ENCODE peak calls at places on chromosome X, in nine cellular contexts. One of them, this sample, is unnamed.

GRCh38 chrX:41971346-41971745 is 48.0 kb upstream of the CASK start:
- DNase-seq in fibroblast of lung: no peak
- DNase-seq in H9: peak; percentile 48
- DNase-seq in neuronal stem cell: no peak
- DNase-seq in IMR-90: no peak
- DNase-seq in endodermal cell: no peak
- DNase-seq in neural progenitor cell: no peak
- DNase-seq in H1: no peak
- DNase-seq in PC-3: peak; percentile 34
- DNase-seq in this sample: no peak

GRCh38 chrX:123277821-123278220 is 93.7 kb downstream of the GRIA3 start:
- DNase-seq in PC-3: no peak
- DNase-seq in neuronal stem cell: no peak
- DNase-seq in IMR-90: no peak
- DNase-seq in fibroblast of lung: no peak
- DNase-seq in H1: no peak
- DNase-seq in endodermal cell: no peak
- DNase-seq in H9: no peak
- DNase-seq in neural progenitor cell: peak; percentile 3
- DNase-seq in this sample: no peak

GRCh38 chrX:3177851-3178250 is 136.6 kb downstream of the ARSF start:
- DNase-seq in neuronal stem cell: no peak
- DNase-seq in H9: no peak
- DNase-seq in H1: no peak
- DNase-seq in endodermal cell: no peak
- DNase-seq in neural progenitor cell: no peak
- DNase-seq in fibroblast of lung: peak; percentile 54
- DNase-seq in PC-3: peak; percentile 11
- DNase-seq in IMR-90: peak; percentile 40
- DNase-seq in this sample: no peak

GRCh38 chrX:41333744-41333993 is 293 bp upstream of the DDX3X start:
- DNase-seq in neuronal stem cell: peak; percentile 82
- DNase-seq in fibroblast of lung: peak; percentile 83
- DNase-seq in H1: no peak
- DNase-seq in IMR-90: peak; percentile 90
- DNase-seq in neural progenitor cell: peak; percentile 90
- DNase-seq in endodermal cell: no peak
- DNase-seq in PC-3: peak; percentile 78
- DNase-seq in H9: no peak
- DNase-seq in this sample: peak; percentile 96

GRCh38 chrX:130575831-130576404 is 174.1 kb downstream of the RBMX2 start:
- DNase-seq in endodermal cell: peak; percentile 67
- DNase-seq in fibroblast of lung: peak; percentile 27
- DNase-seq in neuronal stem cell: peak; percentile 1
- DNase-seq in neural progenitor cell: peak; percentile 57
- DNase-seq in H9: peak; percentile 38
- DNase-seq in H1: peak; percentile 43
- DNase-seq in IMR-90: peak; percentile 33
- DNase-seq in PC-3: peak; percentile 56
- DNase-seq in this sample: peak; percentile 77

GRCh38 chrX:106692425-106693075 is 34.0 kb upstream of the RNF128 start:
- DNase-seq in neural progenitor cell: no peak
- DNase-seq in H1: no peak
- DNase-seq in fibroblast of lung: no peak
- DNase-seq in H9: no peak
- DNase-seq in neuronal stem cell: no peak
- DNase-seq in PC-3: no peak
- DNase-seq in IMR-90: no peak
- DNase-seq in endodermal cell: no peak
- DNase-seq in this sample: no peak

GRCh38 chrX:30875957-30876356 is 13.1 kb downstream of the TAB3 start:
- DNase-seq in neural progenitor cell: no peak
- DNase-seq in neuronal stem cell: no peak
- DNase-seq in H9: no peak
- DNase-seq in PC-3: peak; percentile 82
- DNase-seq in endodermal cell: no peak
- DNase-seq in H1: no peak
- DNase-seq in fibroblast of lung: peak; percentile 72
- DNase-seq in IMR-90: peak; percentile 87
- DNase-seq in this sample: no peak

GRCh38 chrX:6149231-6149870 is 79.3 kb downstream of the NLGN4X start:
- DNase-seq in IMR-90: no peak
- DNase-seq in neuronal stem cell: no peak
- DNase-seq in H1: no peak
- DNase-seq in H9: no peak
- DNase-seq in neural progenitor cell: peak; percentile 13
- DNase-seq in PC-3: no peak
- DNase-seq in endodermal cell: no peak
- DNase-seq in fibroblast of lung: peak; percentile 40
- DNase-seq in this sample: no peak

GRCh38 chrX:109684136-109684535 is 48.9 kb downstream of the ACSL4 start:
- DNase-seq in fibroblast of lung: peak; percentile 52
- DNase-seq in PC-3: no peak
- DNase-seq in endodermal cell: no peak
- DNase-seq in H1: no peak
- DNase-seq in neural progenitor cell: no peak
- DNase-seq in H9: no peak
- DNase-seq in neuronal stem cell: no peak
- DNase-seq in IMR-90: peak; percentile 19
- DNase-seq in this sample: no peak

GRCh38 chrX:128460835-128461234 is 408.6 kb upstream of the ACTRT1 start:
- DNase-seq in H1: no peak
- DNase-seq in IMR-90: no peak
- DNase-seq in PC-3: peak; percentile 40
- DNase-seq in neuronal stem cell: no peak
- DNase-seq in H9: no peak
- DNase-seq in fibroblast of lung: no peak
- DNase-seq in endodermal cell: peak; percentile 45
- DNase-seq in neural progenitor cell: peak; percentile 10
- DNase-seq in this sample: no peak

GRCh38 chrX:104113237-104113965 is 1.1 kb downstream of the ZCCHC18 start:
- DNase-seq in PC-3: peak; percentile 72
- DNase-seq in H1: peak; percentile 49
- DNase-seq in neuronal stem cell: peak; percentile 37
- DNase-seq in IMR-90: peak; percentile 53
- DNase-seq in endodermal cell: peak; percentile 85
- DNase-seq in H9: peak; percentile 75
- DNase-seq in neural progenitor cell: peak; percentile 80
- DNase-seq in fibroblast of lung: peak; percentile 55
- DNase-seq in this sample: peak; percentile 75

GRCh38 chrX:107764845-107765608 is 10.6 kb downstream of the TSC22D3 start:
- DNase-seq in fibroblast of lung: no peak
- DNase-seq in neuronal stem cell: no peak
- DNase-seq in neural progenitor cell: no peak
- DNase-seq in PC-3: no peak
- DNase-seq in H9: no peak
- DNase-seq in endodermal cell: peak; percentile 38
- DNase-seq in IMR-90: no peak
- DNase-seq in H1: no peak
- DNase-seq in this sample: no peak

GRCh38 chrX:107763647-107764046 is 11.9 kb downstream of the TSC22D3 start:
- DNase-seq in H9: no peak
- DNase-seq in neural progenitor cell: no peak
- DNase-seq in IMR-90: no peak
- DNase-seq in PC-3: no peak
- DNase-seq in H1: no peak
- DNase-seq in fibroblast of lung: no peak
- DNase-seq in endodermal cell: peak; percentile 12
- DNase-seq in neuronal stem cell: no peak
- DNase-seq in this sample: no peak

GRCh38 chrX:107768051-107768450 is 7.5 kb downstream of the TSC22D3 start:
- DNase-seq in neural progenitor cell: no peak
- DNase-seq in H9: no peak
- DNase-seq in H1: no peak
- DNase-seq in PC-3: no peak
- DNase-seq in neuronal stem cell: no peak
- DNase-seq in IMR-90: no peak
- DNase-seq in fibroblast of lung: no peak
- DNase-seq in endodermal cell: no peak
- DNase-seq in this sample: no peak

GRCh38 chrX:107769581-107770317 is 5.8 kb downstream of the TSC22D3 start:
- DNase-seq in PC-3: no peak
- DNase-seq in neuronal stem cell: no peak
- DNase-seq in H1: no peak
- DNase-seq in fibroblast of lung: no peak
- DNase-seq in IMR-90: no peak
- DNase-seq in neural progenitor cell: no peak
- DNase-seq in endodermal cell: no peak
- DNase-seq in H9: no peak
- DNase-seq in this sample: no peak

GRCh38 chrX:107766470-107767140 is 9.0 kb downstream of the TSC22D3 start:
- DNase-seq in IMR-90: peak; percentile 21
- DNase-seq in PC-3: peak; percentile 70
- DNase-seq in endodermal cell: peak; percentile 72
- DNase-seq in H9: no peak
- DNase-seq in H1: no peak
- DNase-seq in fibroblast of lung: peak; percentile 25
- DNase-seq in neuronal stem cell: no peak
- DNase-seq in neural progenitor cell: no peak
- DNase-seq in this sample: no peak
- H3K9ac ChIP-seq in IMR-90: no peak overlapping the region
- H3K9ac ChIP-seq in PC-3: no peak overlapping the region
- H3K9ac ChIP-seq in endodermal cell: no peak overlapping the region
- H3K9ac ChIP-seq in H9: no peak overlapping the region
- H3K9ac ChIP-seq in H1: no peak overlapping the region
- H3K9ac ChIP-seq in fibroblast of lung: no peak overlapping the region
- H3K9ac ChIP-seq in neuronal stem cell: no peak overlapping the region
- H3K9ac ChIP-seq in neural progenitor cell: no peak overlapping the region
- H3K9ac ChIP-seq in this sample: no peak overlapping the region

GRCh38 chrX:17456526-17456925 is 81.5 kb downstream of the NHS start:
- DNase-seq in H9: no peak
- DNase-seq in H1: no peak
- DNase-seq in PC-3: no peak
- DNase-seq in fibroblast of lung: no peak
- DNase-seq in neuronal stem cell: peak; percentile 37
- DNase-seq in endodermal cell: peak; percentile 48
- DNase-seq in neural progenitor cell: peak; percentile 84
- DNase-seq in IMR-90: no peak
- DNase-seq in this sample: no peak

GRCh38 chrX:17465201-17465600 is 90.2 kb downstream of the NHS start:
- DNase-seq in neuronal stem cell: no peak
- DNase-seq in H9: no peak
- DNase-seq in endodermal cell: no peak
- DNase-seq in fibroblast of lung: peak; percentile 35
- DNase-seq in PC-3: no peak
- DNase-seq in neural progenitor cell: no peak
- DNase-seq in IMR-90: no peak
- DNase-seq in H1: no peak
- DNase-seq in this sample: no peak

GRCh38 chrX:17459008-17459407 is 84.0 kb downstream of the NHS start:
- DNase-seq in endodermal cell: no peak
- DNase-seq in IMR-90: peak; percentile 61
- DNase-seq in neural progenitor cell: no peak
- DNase-seq in H1: no peak
- DNase-seq in neuronal stem cell: no peak
- DNase-seq in H9: no peak
- DNase-seq in PC-3: no peak
- DNase-seq in fibroblast of lung: peak; percentile 88
- DNase-seq in this sample: no peak

GRCh38 chrX:17464196-17464595 is 89.2 kb downstream of the NHS start:
- DNase-seq in H9: no peak
- DNase-seq in PC-3: peak; percentile 26
- DNase-seq in H1: no peak
- DNase-seq in neural progenitor cell: no peak
- DNase-seq in neuronal stem cell: no peak
- DNase-seq in fibroblast of lung: peak; percentile 73
- DNase-seq in IMR-90: peak; percentile 50
- DNase-seq in endodermal cell: peak; percentile 50
- DNase-seq in this sample: no peak

GRCh38 chrX:17459596-17459995 is 84.6 kb downstream of the NHS start:
- DNase-seq in neural progenitor cell: no peak
- DNase-seq in H1: no peak
- DNase-seq in endodermal cell: no peak
- DNase-seq in H9: no peak
- DNase-seq in PC-3: no peak
- DNase-seq in fibroblast of lung: peak; percentile 84
- DNase-seq in IMR-90: peak; percentile 66
- DNase-seq in neuronal stem cell: no peak
- DNase-seq in this sample: no peak
- H3K27ac ChIP-seq in neural progenitor cell: no peak overlapping the region
- H3K27ac ChIP-seq in H1: no peak overlapping the region
- H3K27ac ChIP-seq in endodermal cell: no peak overlapping the region
- H3K27ac ChIP-seq in H9: no peak overlapping the region
- H3K27ac ChIP-seq in PC-3: no peak overlapping the region
- H3K27ac ChIP-seq in fibroblast of lung: no peak overlapping the region
- H3K27ac ChIP-seq in IMR-90: no peak overlapping the region
- H3K27ac ChIP-seq in neuronal stem cell: no peak overlapping the region
- H3K27ac ChIP-seq in this sample: no peak overlapping the region

GRCh38 chrX:115459883-115460564 is 101.0 kb upstream of the PLS3 start:
- DNase-seq in H9: no peak
- DNase-seq in fibroblast of lung: peak; percentile 52
- DNase-seq in PC-3: peak; percentile 17
- DNase-seq in IMR-90: peak; percentile 34
- DNase-seq in neural progenitor cell: no peak
- DNase-seq in endodermal cell: no peak
- DNase-seq in neuronal stem cell: no peak
- DNase-seq in H1: no peak
- DNase-seq in this sample: no peak
- H3K9ac ChIP-seq in H9: no peak overlapping the region
- H3K9ac ChIP-seq in fibroblast of lung: no peak overlapping the region
- H3K9ac ChIP-seq in PC-3: no peak overlapping the region
- H3K9ac ChIP-seq in IMR-90: no peak overlapping the region
- H3K9ac ChIP-seq in neural progenitor cell: no peak overlapping the region
- H3K9ac ChIP-seq in endodermal cell: no peak overlapping the region
- H3K9ac ChIP-seq in neuronal stem cell: no peak overlapping the region
- H3K9ac ChIP-seq in H1: no peak overlapping the region
- H3K9ac ChIP-seq in this sample: no peak overlapping the region

GRCh38 chrX:12949205-12949926 is 25.5 kb upstream of the TMSB4X start:
- DNase-seq in H9: no peak
- DNase-seq in neuronal stem cell: no peak
- DNase-seq in fibroblast of lung: peak; percentile 68
- DNase-seq in neural progenitor cell: no peak
- DNase-seq in endodermal cell: no peak
- DNase-seq in PC-3: no peak
- DNase-seq in H1: no peak
- DNase-seq in IMR-90: peak; percentile 41
- DNase-seq in this sample: peak; percentile 77
- H3K27ac ChIP-seq in H9: no peak overlapping the region
- H3K27ac ChIP-seq in neuronal stem cell: no peak overlapping the region
- H3K27ac ChIP-seq in fibroblast of lung: peak overlapping the region; percentile 83
- H3K27ac ChIP-seq in neural progenitor cell: no peak overlapping the region
- H3K27ac ChIP-seq in endodermal cell: no peak overlapping the region
- H3K27ac ChIP-seq in PC-3: no peak overlapping the region
- H3K27ac ChIP-seq in H1: no peak overlapping the region
- H3K27ac ChIP-seq in IMR-90: peak overlapping the region; percentile 58
- H3K27ac ChIP-seq in this sample: peak overlapping the region; percentile 86

This sample was measured in Karpas-422.